ENCODE peak calls at places on chromosomes 2 and 18, in four cellular contexts. X is coronary artery; R is adipocyte; E is stimulated activated CD4-positive, alpha-beta T cell treated with anti-CD3 and anti-CD28 coated beads, Interleukin-4, amount 100 ng/mL, for 24 hours. S is an unnamed sample.

GRCh38 chr2:85584354-85584856 is at the start of gene VAMP5:
- DNase-seq in E (no peak), R (peak), X (no peak), S (no peak)

GRCh38 chr18:24380163-24380747 is 17.4 kb downstream of the OSBPL1A start:
- DNase-seq in E (no peak), R (no peak), X (no peak), S (no peak)

GRCh38 chr18:5159080-5159479 is 38.0 kb downstream of the AKAIN1 start:
- DNase-seq in X (no peak), E (no peak), R (no peak), S (peak)

GRCh38 chr18:2009957-2010697 is 561.2 kb downstream of the METTL4 start:
- DNase-seq in E (no peak), X (no peak), R (no peak), S (no peak)

GRCh38 chr2:8837795-8838140 is 355 bp upstream of the KIDINS220 start:
- DNase-seq in X (no peak), E (no peak), R (no peak), S (no peak)

GRCh38 chr2:127166221-127166860 is 53.8 kb downstream of the CYP27C1 start:
- DNase-seq in X (peak), R (no peak), E (no peak), S (no peak)

GRCh38 chr18:76491801-76492668 is 3.0 kb downstream of the ZNF516 start:
- DNase-seq in R (peak), X (no peak), E (peak), S (peak)

GRCh38 chr2:176083796-176084261 is at the start of gene EVX2:
- DNase-seq in R (no peak), X (peak), E (no peak), S (no peak)

GRCh38 chr2:239830066-239830717 is 194.9 kb downstream of the NDUFA10 start:
- DNase-seq in X (peak), R (no peak), E (no peak), S (no peak)

GRCh38 chr18:27952741-27953140 is 224.2 kb downstream of the CDH2 start:
- DNase-seq in E (no peak), R (no peak), X (no peak), S (no peak)

GRCh38 chr18:10270160-10270571 is 184.3 kb upstream of the APCDD1 start:
- DNase-seq in X (no peak), E (no peak), R (no peak), S (no peak)

GRCh38 chr2:49367003-49367402 is 212.7 kb upstream of the FSHR start:
- DNase-seq in R (no peak), X (no peak), E (no peak), S (no peak)

GRCh38 chr2:122451040-122451439 is 695.6 kb downstream of the TSN start:
- DNase-seq in X (no peak), E (no peak), R (peak), S (no peak)

GRCh38 chr18:70464343-70465114 is 175.7 kb downstream of the SOCS6 start:
- DNase-seq in E (peak), X (peak), R (peak), S (peak)

S was measured in activated naive CD4-positive, alpha-beta T cell treated with anti-CD3 and anti-CD28 coated beads for 36 hours.